ENCODE peak calls at places on chromosomes 1 and 21, in eight cellular contexts. C is ovary, B is neural progenitor cell, H is cardiac muscle cell, Q is lower lobe of right lung, N is endothelial cell of umbilical vein, J is adrenal gland, E is dorsolateral prefrontal cortex. F is an unnamed sample.
A peak's percentile ranks its signal among the peaks of the same experiment; 100 is the strongest.

GRCh38 chr1:205442051-205442721 is 13.7 kb downstream of the BLACAT1 start:
- DNase-seq in C (no peak), B (peak; percentile 82), H (no peak), Q (peak; percentile 62), N (no peak), J (no peak), E (peak; percentile 45), F (no peak)

GRCh38 chr1:21865943-21866628 is 54.0 kb downstream of the LDLRAD2 start:
- DNase-seq in C (no peak), B (peak; percentile 28), H (no peak), Q (no peak), N (no peak), J (no peak), E (no peak), F (no peak)

GRCh38 chr1:54671985-54672608 is 30.5 kb downstream of the MROH7 start:
- DNase-seq in C (no peak), B (peak; percentile 77), H (peak; percentile 64), Q (no peak), N (peak; percentile 49), J (peak; percentile 58), E (no peak), F (peak; percentile 57)

GRCh38 chr1:229117664-229118300 is 153.1 kb upstream of the RAB4A start:
- DNase-seq in C (peak; percentile 86), B (no peak), H (peak; percentile 32), Q (peak; percentile 85), N (no peak), J (peak; percentile 82), E (no peak), F (peak; percentile 41)

GRCh38 chr1:158146739-158147138 is 34.0 kb upstream of the CD1D start:
- DNase-seq in C (no peak), B (no peak), H (no peak), Q (no peak), N (no peak), J (no peak), E (no peak), F (peak; percentile 69)

GRCh38 chr1:193479187-193479586 is 292.8 kb upstream of the B3GALT2 start:
- DNase-seq in C (no peak), B (no peak), H (no peak), Q (no peak), N (no peak), J (no peak), E (no peak), F (no peak)

GRCh38 chr21:41727784-41728763 is 38.8 kb downstream of the RIPK4 start:
- DNase-seq in C (no peak), B (no peak), H (no peak), Q (no peak), N (no peak), J (no peak), E (no peak), F (no peak)

GRCh38 chr1:67515324-67516080 is 85.3 kb upstream of the SERBP1 start:
- DNase-seq in C (no peak), B (no peak), H (no peak), Q (no peak), N (no peak), J (no peak), E (no peak), F (no peak)

GRCh38 chr1:197958438-197958837 is 41.3 kb downstream of the LHX9 start:
- DNase-seq in C (no peak), B (no peak), H (no peak), Q (no peak), N (no peak), J (no peak), E (no peak), F (no peak)

GRCh38 chr1:27509127-27510080 is 19.4 kb upstream of the WASF2 start:
- DNase-seq in C (no peak), B (no peak), H (no peak), Q (no peak), N (no peak), J (no peak), E (no peak), F (no peak)

GRCh38 chr21:35674895-35675470 is 385.3 kb downstream of the SETD4 start:
- DNase-seq in C (no peak), B (no peak), H (peak; percentile 40), Q (no peak), N (no peak), J (no peak), E (no peak), F (no peak)

GRCh38 chr1:29643281-29643680 is 407.0 kb downstream of the PTPRU start:
- DNase-seq in C (no peak), B (no peak), H (no peak), Q (no peak), N (no peak), J (no peak), E (no peak), F (no peak)

GRCh38 chr1:65593516-65593915 is 173.0 kb downstream of the LEPR start:
- DNase-seq in C (no peak), B (no peak), H (no peak), Q (no peak), N (no peak), J (no peak), E (no peak), F (no peak)

GRCh38 chr1:15425961-15426360 is 12.3 kb upstream of the CTRC start:
- DNase-seq in C (no peak), B (no peak), H (no peak), Q (no peak), N (no peak), J (no peak), E (no peak), F (no peak)

GRCh38 chr1:15427280-15427666 is 11.0 kb upstream of the CTRC start:
- DNase-seq in C (peak; percentile 67), B (no peak), H (no peak), Q (no peak), N (no peak), J (peak; percentile 50), E (no peak), F (no peak)

GRCh38 chr1:15425521-15425920 is 12.7 kb upstream of the CTRC start:
- DNase-seq in C (no peak), B (no peak), H (no peak), Q (no peak), N (no peak), J (no peak), E (no peak), F (no peak)

GRCh38 chr1:15424981-15425380 is 13.3 kb upstream of the CTRC start:
- DNase-seq in C (no peak), B (no peak), H (no peak), Q (no peak), N (no peak), J (no peak), E (no peak), F (no peak)

DNA sequence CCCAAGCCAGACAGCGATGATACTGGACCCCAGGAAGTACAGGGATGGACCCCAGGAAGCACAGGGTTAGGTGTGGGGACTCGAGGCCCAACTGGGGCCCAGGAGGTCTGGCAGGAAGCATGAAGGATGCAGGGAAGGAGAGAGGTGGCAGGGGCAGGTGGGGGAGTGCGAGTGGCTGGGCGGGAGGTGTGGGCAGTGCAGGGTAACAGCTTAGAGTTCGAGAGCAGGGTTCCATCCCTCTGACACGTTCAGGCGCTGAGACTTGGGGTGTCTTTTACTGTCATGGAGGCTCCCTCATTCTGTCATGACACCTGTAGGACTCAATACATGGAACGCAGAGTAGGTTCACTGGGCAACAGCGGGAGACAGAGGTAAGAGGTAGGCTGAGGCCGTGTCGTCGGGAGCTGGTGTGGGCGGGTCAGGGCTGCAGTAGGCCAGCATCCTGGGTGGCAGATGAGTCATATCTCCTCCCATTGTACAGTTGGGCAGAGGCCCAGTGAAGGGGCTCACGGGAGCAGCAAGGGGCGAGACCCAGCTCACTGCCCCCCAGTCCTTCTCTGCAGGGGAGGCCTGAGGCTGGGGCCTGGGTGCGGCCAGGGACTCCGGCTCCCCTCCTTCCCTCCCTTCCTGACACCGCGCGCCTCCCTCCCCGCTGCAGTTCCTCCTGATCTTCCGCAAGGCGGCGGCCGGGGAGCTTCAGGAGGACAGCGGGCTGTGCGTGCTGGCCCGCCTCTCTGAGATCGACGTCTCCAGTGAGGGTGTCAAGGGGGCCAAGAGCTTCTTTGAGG is 11.6 kb upstream of the CTRC start:
- DNase-seq in C (peak; percentile 83), B (no peak), H (peak; percentile 49), Q (no peak), N (no peak), J (peak; percentile 86), E (no peak), F (no peak)
- TF ChIP-seq CTCF in C (peak; percentile 43), B (no peak), H (peak; percentile 47), Q (peak; percentile 22), N (no peak), J (peak; percentile 60), E (no peak), F (no peak)

GRCh38 chr21:15121655-15122120 is 56.9 kb upstream of the NRIP1 start:
- DNase-seq in C (no peak), B (no peak), H (peak; percentile 60), Q (peak; percentile 45), N (peak; percentile 61), J (peak; percentile 86), E (no peak), F (no peak)
- H3K27ac ChIP-seq in C (no peak overlapping the region), B (no peak overlapping the region), H (no peak overlapping the region), Q (no peak overlapping the region), N (no peak overlapping the region), J (peak overlapping the region; percentile 89), E (no peak overlapping the region), F (no peak overlapping the region)

DNA sequence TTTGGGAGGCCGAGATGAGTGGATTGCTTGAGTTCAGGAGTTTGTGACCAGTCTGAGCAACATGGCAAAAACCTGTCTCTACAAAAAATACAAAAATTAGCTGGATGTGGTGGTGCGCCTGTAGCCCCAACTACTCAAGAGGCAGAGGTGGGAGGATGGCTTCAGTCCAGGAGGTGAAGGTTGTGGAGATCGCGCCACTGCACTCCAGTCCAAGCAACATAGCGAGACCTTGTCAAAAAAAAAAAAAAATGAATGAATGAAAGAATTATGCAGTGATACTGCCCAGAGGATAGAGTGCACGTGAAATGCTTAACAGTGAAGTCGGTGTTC is 429 bp upstream of the DPH2 start:
- DNase-seq in C (no peak), B (no peak), H (no peak), Q (no peak), N (no peak), J (no peak), E (no peak), F (no peak)
- TF ChIP-seq CTCF in C (no peak), B (no peak), H (no peak), Q (no peak), N (no peak), J (peak; percentile 2), E (no peak), F (no peak)

DNA sequence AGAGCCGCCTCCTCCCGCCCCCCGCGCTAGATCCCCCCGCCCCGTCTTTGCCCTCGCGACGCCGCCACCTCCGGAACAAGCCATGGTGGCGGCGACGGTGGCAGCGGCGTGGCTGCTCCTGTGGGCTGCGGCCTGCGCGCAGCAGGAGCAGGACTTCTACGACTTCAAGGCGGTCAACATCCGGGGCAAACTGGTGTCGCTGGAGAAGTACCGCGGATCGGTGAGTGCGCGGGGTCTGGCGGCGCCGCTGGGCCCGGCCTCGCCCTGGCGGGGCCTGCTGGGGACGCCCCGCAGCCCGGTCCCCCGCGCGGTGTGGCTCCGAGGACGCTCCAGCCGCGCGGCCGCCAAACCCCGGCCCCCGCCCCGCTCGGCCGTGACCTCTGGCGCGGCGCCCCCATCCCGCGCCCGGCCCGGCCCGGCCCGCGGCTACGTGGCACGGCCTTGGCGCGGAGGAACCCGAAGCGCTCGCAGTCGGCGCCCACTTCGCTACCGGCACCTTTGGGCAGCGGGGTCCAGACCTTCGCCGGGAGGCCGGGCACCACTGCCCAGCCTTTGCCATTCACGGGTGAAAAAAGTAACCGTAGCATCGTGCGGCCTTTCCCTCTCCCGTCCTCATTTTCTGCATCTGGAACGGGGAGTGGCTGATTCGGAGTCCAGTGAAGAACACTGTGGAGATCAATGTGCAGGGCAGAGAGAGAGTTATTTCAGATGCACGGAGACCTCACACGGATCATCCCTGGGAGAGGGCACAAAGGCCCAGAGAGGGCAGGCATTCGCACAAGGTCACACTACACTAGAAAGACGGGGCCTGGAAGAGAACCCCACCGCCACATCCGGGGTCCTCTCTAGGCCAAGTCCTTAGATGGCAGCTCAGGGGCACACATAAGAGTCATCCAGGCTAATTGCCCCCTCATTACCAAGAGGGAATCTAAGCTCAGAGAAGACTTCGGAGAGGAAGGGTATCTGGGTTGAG is at the start of gene GPX7:
- DNase-seq in C (peak; percentile 71), B (peak; percentile 74), H (peak; percentile 68), Q (peak; percentile 69), N (peak; percentile 25), J (peak; percentile 62), E (peak; percentile 56), F (no peak)
- H3K27ac ChIP-seq in C (peak within 1 kb of the TSS; percentile 72), B (no peak within 1 kb of the TSS), H (no peak within 1 kb of the TSS), Q (peak within 1 kb of the TSS; percentile 63), N (peak within 1 kb of the TSS; percentile 20), J (peak within 1 kb of the TSS; percentile 81), E (peak within 1 kb of the TSS; percentile 61), F (no peak within 1 kb of the TSS)